ENCODE peak calls at places on chromosomes 7 and 10, in nine cellular contexts. P is neural progenitor cell; V is HCT116; L is kidney epithelial cell; E is IMR-90; K is CD8-positive, alpha-beta T cell; M is LNCaP clone FGC; H is ovary; Q is BJ. D is an unnamed sample.

GRCh38 chr7:49513939-49514338 is 259.5 kb upstream of the VWC2 start:
- DNase-seq in P (no peak), M (no peak), L (no peak), K (no peak), H (no peak), V (no peak), E (no peak), Q (no peak), D (no peak)

GRCh38 chr10:73908853-73909611 is 1.9 kb upstream of the PLAU start:
- DNase-seq in P (no peak), V (no peak), M (no peak), L (peak), Q (peak), E (peak), K (peak), H (no peak), D (no peak)

GRCh38 chr10:29068302-29068701 is 220.6 kb upstream of the LYZL1 start:
- DNase-seq in M (no peak), V (no peak), K (no peak), E (no peak), Q (no peak), H (no peak), L (no peak), P (peak), D (no peak)

GRCh38 chr10:80529604-80530003 is 8.1 kb upstream of the SH2D4B start:
- DNase-seq in E (peak), Q (no peak), P (no peak), L (no peak), M (no peak), V (no peak), K (peak), H (no peak), D (no peak)

GRCh38 chr10:44071479-44071878 is 313.4 kb downstream of the CXCL12 start:
- DNase-seq in H (no peak), L (no peak), V (no peak), E (peak), P (no peak), M (peak), K (no peak), Q (peak), D (no peak)

GRCh38 chr10:123858907-123859650 is 32.5 kb downstream of the CPXM2 start:
- DNase-seq in P (no peak), E (no peak), K (no peak), Q (no peak), H (no peak), M (no peak), V (no peak), L (no peak), D (no peak)

GRCh38 chr7:15778191-15778590 is 91.7 kb upstream of the MEOX2 start:
- DNase-seq in E (no peak), P (peak), Q (no peak), V (no peak), L (no peak), M (no peak), K (no peak), H (no peak), D (no peak)

GRCh38 chr7:42414961-42415505 is 178.0 kb upstream of the GLI3 start:
- DNase-seq in Q (no peak), E (no peak), L (no peak), M (no peak), P (no peak), H (no peak), K (no peak), V (no peak), D (no peak)

GRCh38 chr7:3152714-3153113 is 109.0 kb upstream of the CARD11 start:
- DNase-seq in V (no peak), H (no peak), P (no peak), Q (no peak), E (no peak), K (no peak), L (no peak), M (no peak), D (no peak)

GRCh38 chr7:42262907-42263466 is 26.0 kb upstream of the GLI3 start:
- DNase-seq in L (peak), E (peak), M (peak), H (no peak), P (peak), V (no peak), Q (peak), K (no peak), D (no peak)

GRCh38 chr10:21993360-21994001 is 10.0 kb downstream of the DNAJC1 start:
- DNase-seq in V (peak), H (no peak), Q (no peak), P (no peak), E (peak), M (no peak), L (no peak), K (no peak), D (no peak)

GRCh38 chr7:27933691-27934565 is 194.0 kb downstream of the TAX1BP1 start:
- DNase-seq in E (no peak), K (no peak), L (no peak), Q (peak), H (no peak), V (no peak), P (peak), M (no peak), D (no peak)

GRCh38 chr10:118442032-118442431 is 99.9 kb upstream of the FAM204A start:
- DNase-seq in V (no peak), P (no peak), L (no peak), Q (no peak), M (no peak), H (no peak), K (no peak), E (no peak), D (no peak)

GRCh38 chr7:32062150-32062549 is 8.1 kb downstream of the PDE1C start:
- DNase-seq in P (peak), M (no peak), H (peak), V (peak), K (no peak), L (no peak), E (peak), Q (no peak), D (peak)

GRCh38 chr10:68647928-68648327 is 73.1 kb upstream of the CCAR1 start:
- DNase-seq in E (peak), H (no peak), M (no peak), Q (peak), P (no peak), L (peak), K (no peak), V (no peak), D (no peak)

GRCh38 chr7:13800694-13801448 is 188.6 kb downstream of the ETV1 start:
- DNase-seq in V (no peak), L (peak), E (peak), M (no peak), Q (no peak), H (no peak), K (peak), P (no peak), D (no peak)

GRCh38 chr7:2255145-2256139 is 13.4 kb downstream of the NUDT1 start:
- DNase-seq in P (no peak), H (no peak), E (no peak), K (no peak), M (no peak), V (no peak), L (no peak), Q (no peak), D (no peak)

GRCh38 chr7:5634107-5634950 is 147.1 kb downstream of the RNF216 start:
- DNase-seq in K (no peak), V (no peak), L (peak), H (peak), M (no peak), E (peak), P (peak), Q (peak), D (peak)

GRCh38 chr7:85068796-85069195 is 118.1 kb downstream of the SEMA3D start:
- DNase-seq in K (no peak), E (peak), H (no peak), M (no peak), Q (no peak), P (no peak), L (no peak), V (no peak), D (no peak)

GRCh38 chr10:11663763-11664555 is 52.5 kb upstream of the USP6NL start:
- DNase-seq in L (no peak), V (no peak), P (no peak), H (no peak), K (no peak), Q (no peak), M (no peak), E (no peak), D (peak)

GRCh38 chr10:3408603-3409365 is 236.2 kb upstream of the PITRM1 start:
- DNase-seq in P (no peak), E (no peak), M (no peak), L (no peak), H (no peak), K (no peak), V (no peak), Q (no peak), D (no peak)

GRCh38 chr7:15007507-15007906 is 105.0 kb upstream of the DGKB start:
- DNase-seq in P (peak), E (no peak), H (no peak), M (no peak), L (no peak), V (peak), Q (no peak), K (no peak), D (peak)

GRCh38 chr10:48751730-48752129 is 67.1 kb downstream of the WDFY4 start:
- DNase-seq in L (no peak), P (no peak), E (no peak), M (no peak), Q (no peak), H (no peak), K (no peak), V (no peak), D (no peak)

GRCh38 chr10:31578181-31578852 is 259.3 kb downstream of the ZEB1 start:
- DNase-seq in P (no peak), E (no peak), V (no peak), H (no peak), K (no peak), L (no peak), Q (no peak), M (no peak), D (no peak)

GRCh38 chr7:130071701-130072622 is 1.6 kb downstream of the KLHDC10 start:
- DNase-seq in Q (no peak), L (peak), V (peak), E (peak), H (peak), K (peak), P (peak), M (peak), D (no peak)

GRCh38 chr7:71325151-71325550 is 193.2 kb downstream of the GALNT17 start:
- DNase-seq in M (no peak), Q (no peak), E (no peak), K (no peak), V (no peak), H (no peak), L (no peak), P (peak), D (no peak)

GRCh38 chr10:91124016-91124415 is 96.4 kb upstream of the PCGF5 start:
- DNase-seq in E (no peak), Q (no peak), M (no peak), P (no peak), K (no peak), L (no peak), H (no peak), V (no peak), D (no peak)

GRCh38 chr10:78361031-78361430 is 327.4 kb downstream of the RPS24 start:
- DNase-seq in Q (no peak), P (no peak), K (no peak), E (no peak), L (no peak), V (no peak), M (no peak), H (no peak), D (no peak)

GRCh38 chr7:135512135-135512887 is 2.4 kb upstream of the CNOT4 start:
- DNase-seq in H (no peak), E (peak), Q (no peak), M (peak), P (peak), K (peak), L (no peak), V (peak), D (no peak)

GRCh38 chr10:84176351-84176750 is 2.8 kb downstream of the GPR15LG start:
- DNase-seq in P (no peak), M (no peak), E (no peak), K (no peak), H (no peak), L (no peak), Q (no peak), V (no peak), D (no peak)

GRCh38 chr10:84176836-84177474 is 3.4 kb downstream of the GPR15LG start:
- DNase-seq in V (no peak), M (no peak), K (no peak), Q (no peak), E (no peak), H (no peak), P (no peak), L (no peak), D (no peak)

GRCh38 chr10:84173543-84173942 is at the start of gene GPR15LG:
- DNase-seq in V (no peak), M (no peak), K (no peak), E (no peak), L (no peak), P (no peak), Q (no peak), H (no peak), D (peak)

GRCh38 chr10:84177541-84178386 is 4.2 kb downstream of the GPR15LG start:
- DNase-seq in M (no peak), K (peak), P (no peak), H (no peak), E (no peak), L (no peak), V (no peak), Q (no peak), D (no peak)

GRCh38 chr10:84175436-84175835 is 1.8 kb downstream of the GPR15LG start:
- DNase-seq in K (no peak), Q (no peak), M (no peak), L (no peak), V (no peak), P (no peak), H (no peak), E (no peak), D (peak)
- H3K4me3 ChIP-seq in K (no peak), Q (no peak), M (no peak), L (no peak), V (no peak), P (no peak), H (no peak), E (no peak), D (no peak)

DNA sequence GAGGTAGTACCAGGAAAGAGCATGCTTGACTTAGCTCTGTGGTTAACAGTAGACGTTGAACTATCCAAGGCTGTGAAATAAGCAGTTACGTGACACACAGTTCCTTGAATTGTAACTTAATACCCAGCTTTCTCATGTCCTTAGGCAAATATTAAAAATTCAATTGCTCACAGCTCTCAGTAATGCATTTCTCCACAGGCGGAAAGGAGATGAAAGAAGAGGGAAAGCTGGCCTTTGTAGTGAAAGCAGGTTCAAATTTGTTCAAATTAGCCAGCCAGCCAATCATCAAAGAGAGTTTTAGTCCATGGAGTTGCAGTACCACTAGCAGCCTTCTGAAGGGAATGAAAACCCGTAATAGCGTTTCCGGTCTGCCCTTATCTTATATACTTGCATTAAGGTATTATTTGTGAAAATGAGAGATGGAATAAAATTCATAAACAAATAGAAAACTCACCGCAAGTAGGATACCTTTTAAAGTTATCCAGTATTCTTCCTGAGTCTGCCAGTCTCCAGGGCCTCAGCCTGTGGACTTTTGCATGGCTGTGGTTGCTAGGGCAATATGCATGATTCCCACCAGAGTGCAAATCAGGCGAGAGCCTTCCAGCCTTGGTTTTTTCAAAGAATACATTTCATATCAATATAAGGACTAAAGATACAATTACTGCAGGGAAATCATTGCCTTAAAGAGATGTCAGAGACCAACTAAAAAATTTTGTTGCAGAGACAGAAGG is 795.5 kb downstream of the TNS3 start:
- DNase-seq in L (peak), H (no peak), V (no peak), K (no peak), P (no peak), E (peak), Q (peak), M (no peak), D (no peak)
- TF ChIP-seq CTCF in L (no peak), H (no peak), V (no peak), K (no peak), P (no peak), E (no peak), Q (peak), M (no peak), D (no peak)

GRCh38 chr10:86659721-86660438 is 5.5 kb downstream of the OPN4 start:
- DNase-seq in L (no peak), Q (no peak), K (no peak), M (no peak), V (no peak), E (no peak), H (peak), P (no peak), D (peak)

GRCh38 chr10:86657396-86658011 is 3.2 kb downstream of the OPN4 start:
- DNase-seq in K (no peak), H (no peak), E (peak), P (no peak), V (no peak), L (no peak), Q (no peak), M (no peak), D (no peak)

GRCh38 chr10:86658261-86658741 is 4.0 kb downstream of the OPN4 start:
- DNase-seq in H (peak), M (no peak), E (no peak), P (no peak), K (no peak), V (no peak), L (no peak), Q (no peak), D (no peak)

GRCh38 chr10:86658751-86659150 is 4.4 kb downstream of the OPN4 start:
- DNase-seq in Q (no peak), K (no peak), M (no peak), E (no peak), H (no peak), P (no peak), V (no peak), L (no peak), D (no peak)

GRCh38 chr10:86659161-86659691 is 4.9 kb downstream of the OPN4 start:
- DNase-seq in P (no peak), V (no peak), Q (no peak), E (no peak), M (no peak), K (no peak), L (no peak), H (no peak), D (peak)
- H3K4me3 ChIP-seq in P (no peak), V (no peak), Q (no peak), E (no peak), M (no peak), K (no peak), L (no peak), H (no peak), D (no peak)

DNA sequence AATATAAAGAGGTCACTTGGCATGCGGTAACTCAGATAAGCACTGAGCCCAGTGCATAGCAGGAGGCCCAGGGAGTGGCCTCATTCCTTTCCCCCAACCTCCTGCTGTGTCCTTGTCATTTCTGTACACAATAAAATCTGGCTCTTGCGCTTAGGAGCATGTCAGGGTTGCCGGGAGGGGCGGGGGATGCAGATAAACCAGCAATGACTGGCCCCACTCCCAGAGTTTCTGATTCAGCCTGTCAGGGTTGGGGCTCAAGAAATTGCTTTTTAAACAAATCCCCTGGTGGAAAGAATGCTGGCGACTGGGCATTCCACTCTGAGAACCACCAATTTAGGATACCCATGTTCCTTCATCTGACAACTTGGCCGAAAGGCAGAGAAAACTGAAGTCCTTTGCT is 376.5 kb downstream of the TCERG1L start:
- DNase-seq in M (no peak), H (peak), E (no peak), V (no peak), P (peak), L (no peak), Q (no peak), K (no peak), D (no peak)
- TF ChIP-seq CTCF in M (no peak), H (no peak), E (no peak), V (no peak), P (peak), L (no peak), Q (no peak), K (no peak), D (no peak)